ENCODE peak calls at places on chromosomes 6 and 20, in eight cellular contexts. A, H, Q, M, N, J, I and Y are unnamed samples. For H3K9me3, the result is how much of the 10 kb centered on the place peaks cover.

GRCh38 chr6:99603421-99604160 is 3.0 kb upstream of the PRDM13 start:
- DNase-seq in N (peak), A (no peak), J (no peak), M (no peak), Q (peak), H (peak), I (no peak), Y (no peak)

GRCh38 chr6:99761701-99762100 is 155.1 kb downstream of the PRDM13 start:
- DNase-seq in I (no peak), J (no peak), N (no peak), Q (no peak), M (peak), A (no peak), H (no peak), Y (no peak)

GRCh38 chr20:62797671-62798532 is 1.6 kb downstream of the MRGBP start:
- DNase-seq in A (no peak), J (no peak), I (no peak), M (no peak), N (no peak), H (peak), Q (no peak), Y (no peak)

GRCh38 chr6:163620670-163621330 is 206.3 kb downstream of the QKI start:
- DNase-seq in N (no peak), J (no peak), A (no peak), I (no peak), M (no peak), Q (no peak), H (no peak), Y (no peak)

GRCh38 chr6:36371231-36371630 is 16.2 kb downstream of the ETV7 start:
- DNase-seq in H (no peak), A (no peak), M (no peak), J (no peak), I (no peak), Q (no peak), N (no peak), Y (no peak)

GRCh38 chr6:36368921-36369880 is 18.3 kb downstream of the ETV7 start:
- DNase-seq in N (peak), A (no peak), M (no peak), Q (peak), H (no peak), I (no peak), J (no peak), Y (no peak)

GRCh38 chr6:152863618-152864326 is 113.2 kb downstream of the VIP start:
- DNase-seq in I (no peak), H (no peak), N (peak), Q (no peak), M (peak), A (no peak), J (peak), Y (peak)

GRCh38 chr6:132830236-132830799 is 15.9 kb downstream of the RPS12 start:
- DNase-seq in J (no peak), I (no peak), Q (no peak), M (peak), A (no peak), N (peak), H (no peak), Y (no peak)

GRCh38 chr6:108556864-108557493 is 3.7 kb upstream of the FOXO3 start:
- DNase-seq in M (peak), Q (no peak), A (no peak), N (no peak), J (no peak), H (no peak), I (no peak), Y (no peak)

GRCh38 chr6:37456816-37457560 is 24.0 kb downstream of the CMTR1 start:
- DNase-seq in H (no peak), J (no peak), A (no peak), I (no peak), Q (no peak), M (peak), N (no peak), Y (no peak)

GRCh38 chr6:63529498-63529897 is 42.8 kb upstream of the LOC128125822 start:
- DNase-seq in N (no peak), H (no peak), Q (no peak), I (no peak), A (no peak), J (no peak), M (peak), Y (no peak)

GRCh38 chr6:15287670-15288069 is 41.8 kb downstream of the JARID2 start:
- DNase-seq in A (no peak), J (no peak), I (no peak), Q (no peak), N (no peak), H (no peak), M (no peak), Y (no peak)

GRCh38 chr6:82608365-82608764 is 244.7 kb downstream of the TPBG start:
- DNase-seq in A (no peak), H (no peak), N (peak), I (no peak), Q (no peak), J (no peak), M (no peak), Y (no peak)

GRCh38 chr6:912871-913663 is 220.1 kb upstream of the EXOC2 start:
- DNase-seq in N (no peak), H (no peak), Q (no peak), J (peak), M (peak), A (no peak), I (no peak), Y (no peak)

GRCh38 chr20:13492001-13492480 is 146.7 kb downstream of the TASP1 start:
- DNase-seq in A (no peak), Q (no peak), M (peak), J (peak), I (no peak), N (peak), H (no peak), Y (no peak)

GRCh38 chr6:39755231-39755630 is 30.0 kb upstream of the KIF6 start:
- DNase-seq in I (no peak), M (no peak), N (no peak), H (no peak), A (no peak), J (no peak), Q (no peak), Y (no peak)

GRCh38 chr6:161009991-161010390 is 18.4 kb downstream of the MAP3K4 start:
- DNase-seq in N (no peak), A (no peak), M (no peak), H (no peak), Q (no peak), I (no peak), J (no peak), Y (no peak)

GRCh38 chr6:89359561-89359960 is 7.0 kb upstream of the UBE2J1 start:
- DNase-seq in A (no peak), I (no peak), N (no peak), H (no peak), Q (no peak), M (no peak), J (no peak), Y (no peak)

GRCh38 chr6:129646140-129646569 is 63.8 kb downstream of the ARHGAP18 start:
- DNase-seq in H (no peak), A (no peak), M (no peak), N (no peak), Q (no peak), I (no peak), J (no peak), Y (no peak)

GRCh38 chr6:6397842-6398241 is 77.4 kb upstream of the F13A1 start:
- DNase-seq in A (no peak), H (no peak), N (no peak), J (no peak), M (no peak), I (no peak), Q (no peak), Y (no peak)

GRCh38 chr6:89299451-89299850 is 15.6 kb downstream of the GABRR2 start:
- DNase-seq in Q (no peak), A (no peak), N (peak), M (peak), J (no peak), I (no peak), H (no peak), Y (no peak)

GRCh38 chr6:41640436-41640835 is 2.2 kb downstream of the MDFI start:
- DNase-seq in M (no peak), N (peak), H (no peak), I (no peak), A (no peak), J (no peak), Q (no peak), Y (no peak)

GRCh38 chr6:5249451-5250122 is 11.2 kb downstream of the LYRM4 start:
- DNase-seq in A (no peak), M (peak), H (no peak), Q (no peak), I (no peak), N (no peak), J (no peak), Y (no peak)

GRCh38 chr6:119148102-119148824 is 69.8 kb upstream of the FAM184A start:
- DNase-seq in M (peak), Q (no peak), H (no peak), J (peak), N (peak), I (no peak), A (no peak), Y (no peak)

GRCh38 chr6:94349227-94349626 is 929.9 kb upstream of the EPHA7 start:
- DNase-seq in N (no peak), H (no peak), Q (no peak), I (no peak), A (no peak), J (no peak), M (peak), Y (no peak)

GRCh38 chr20:17465236-17465635 is 65.9 kb downstream of the BFSP1 start:
- DNase-seq in N (no peak), H (no peak), I (no peak), A (no peak), Q (no peak), M (no peak), J (no peak), Y (no peak)

GRCh38 chr6:93624408-93624807 is 205.0 kb upstream of the EPHA7 start:
- DNase-seq in Q (no peak), N (peak), J (no peak), A (no peak), I (no peak), M (no peak), H (no peak), Y (no peak)

GRCh38 chr6:79650943-79651342 is 19.8 kb downstream of the SH3BGRL2 start:
- DNase-seq in Q (no peak), H (no peak), A (no peak), M (no peak), I (no peak), J (no peak), N (no peak), Y (no peak)

GRCh38 chr6:36642913-36643817 is 35.3 kb upstream of the CDKN1A start:
- DNase-seq in M (peak), Q (peak), A (no peak), H (peak), N (no peak), J (peak), I (no peak), Y (no peak)

GRCh38 chr6:52360028-52360427 is 1.9 kb upstream of the PAQR8 start:
- DNase-seq in N (no peak), I (no peak), J (no peak), H (no peak), M (no peak), Q (no peak), A (no peak), Y (no peak)

GRCh38 chr6:154579046-154579823 is 68.8 kb upstream of the CNKSR3 start:
- DNase-seq in H (no peak), J (no peak), Q (no peak), A (no peak), M (peak), I (no peak), N (no peak), Y (no peak)

GRCh38 chr6:57224769-57225515 is 2.8 kb upstream of the RAB23 start:
- DNase-seq in H (no peak), A (no peak), M (peak), N (no peak), Q (no peak), I (no peak), J (no peak), Y (no peak)

GRCh38 chr6:97958143-97958542 is 675.1 kb upstream of the MMS22L start:
- DNase-seq in J (no peak), I (no peak), N (no peak), A (peak), Q (peak), H (no peak), M (peak), Y (no peak)

GRCh38 chr6:122838060-122838780 is 49.2 kb downstream of the SMPDL3A start:
- DNase-seq in A (no peak), M (peak), J (no peak), Q (no peak), H (no peak), N (peak), I (no peak), Y (no peak)

GRCh38 chr6:168411130-168411529 is 29.9 kb upstream of the SMOC2 start:
- DNase-seq in H (no peak), Q (no peak), N (no peak), I (no peak), A (no peak), J (no peak), M (no peak), Y (no peak)
- H3K9me3 ChIP-seq in H (under half), Q (under half), N (under half), I (under half), A (under half), J (under half), M (under half), Y (under half)

DNA sequence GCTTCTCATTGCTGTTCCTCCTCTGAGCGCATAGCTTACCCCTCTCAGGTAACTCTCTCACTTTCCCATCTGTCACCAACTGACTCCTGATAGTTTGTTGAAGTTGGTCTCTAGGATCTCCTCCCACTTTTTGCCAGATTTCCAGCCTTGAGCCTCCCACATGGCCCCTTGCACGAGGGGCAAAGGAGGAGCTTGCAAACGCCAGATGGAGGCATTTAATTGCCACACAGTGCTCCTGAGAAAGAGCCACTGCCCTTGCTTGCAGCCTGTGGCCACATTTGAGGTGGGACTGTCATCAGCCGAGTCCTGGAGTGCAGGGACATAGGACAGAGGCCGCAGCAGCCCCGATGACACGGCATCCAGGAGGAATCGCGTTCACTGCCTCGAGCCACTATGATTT is 348.7 kb downstream of the SMOC2 start:
- DNase-seq in I (no peak), M (no peak), A (no peak), N (no peak), J (no peak), H (no peak), Q (no peak), Y (no peak)
- H3K9me3 ChIP-seq in I (under half), M (under half), A (under half), N (under half), J (under half), H (under half), Q (under half), Y (under half)

GRCh38 chr20:41601742-41602141 is 16.4 kb downstream of the CHD6 start:
- DNase-seq in I (no peak), M (no peak), N (no peak), H (no peak), J (no peak), Q (no peak), A (no peak), Y (no peak)

GRCh38 chr20:41599699-41600104 is 18.5 kb downstream of the CHD6 start:
- DNase-seq in I (no peak), J (no peak), N (no peak), H (no peak), M (no peak), Q (no peak), A (no peak), Y (no peak)

GRCh38 chr20:41594514-41595322 is 23.5 kb downstream of the CHD6 start:
- DNase-seq in Q (no peak), I (no peak), H (no peak), A (no peak), M (no peak), N (no peak), J (no peak), Y (no peak)

GRCh38 chr20:41600926-41601631 is 17.1 kb downstream of the CHD6 start:
- DNase-seq in H (no peak), J (no peak), Q (no peak), M (no peak), N (no peak), I (no peak), A (no peak), Y (no peak)

DNA sequence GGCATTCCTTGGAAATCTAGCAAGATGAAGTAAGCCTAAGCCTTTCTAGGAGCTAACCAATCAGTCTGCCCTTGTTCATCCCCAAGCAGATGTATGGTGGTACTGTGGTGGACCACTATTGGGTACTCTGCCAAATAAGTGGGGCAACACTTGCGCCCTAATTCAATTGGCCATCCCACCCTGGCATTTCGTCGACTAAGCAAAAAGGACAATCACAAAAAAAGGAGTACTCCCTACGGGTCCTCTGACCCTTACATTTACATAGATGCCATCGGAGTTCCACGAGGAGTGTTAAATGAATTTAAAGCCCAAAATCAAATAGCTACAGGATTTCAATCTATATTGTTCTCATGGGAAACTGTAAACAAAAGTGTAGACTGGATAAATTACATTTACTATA is 19.5 kb downstream of the CHD6 start:
- DNase-seq in A (no peak), J (no peak), M (no peak), I (no peak), H (no peak), N (no peak), Q (no peak), Y (no peak)
- H3K9me3 ChIP-seq in A (under half), J (under half), M (under half), I (half or more), H (under half), N (half or more), Q (under half), Y (under half)

DNA sequence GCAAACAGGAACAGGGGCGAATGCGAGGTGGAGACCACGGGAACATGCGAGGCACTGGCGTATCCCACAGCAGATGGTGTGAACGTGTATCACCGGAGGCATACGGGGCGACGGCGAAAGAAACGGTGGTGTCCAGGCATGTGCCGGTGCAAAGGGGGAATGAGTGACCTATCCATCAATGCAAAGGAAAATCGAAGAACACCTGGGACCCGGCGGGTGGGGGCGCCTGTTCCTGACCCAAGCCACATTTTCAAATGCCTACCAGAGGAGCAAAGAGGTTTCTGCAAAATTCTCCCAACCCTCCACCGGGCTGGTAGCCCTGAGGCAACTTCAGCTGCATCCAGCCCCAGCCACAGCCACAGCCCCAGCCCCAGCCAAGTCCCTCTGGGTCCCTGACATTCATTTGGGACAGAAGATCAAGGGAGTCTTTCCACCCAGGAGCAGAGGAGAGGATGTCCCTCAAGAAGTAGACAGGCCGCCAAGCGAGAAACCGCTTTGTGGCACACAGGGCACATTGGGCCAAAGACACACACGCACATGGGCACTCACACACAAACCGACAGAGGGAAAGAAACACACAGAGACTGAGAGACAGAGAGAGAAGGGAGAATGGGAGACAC is 164.0 kb upstream of the ZNF337 start:
- DNase-seq in A (no peak), I (no peak), H (no peak), Q (no peak), M (no peak), N (no peak), J (no peak), Y (no peak)
- H3K9me3 ChIP-seq in A (under half), I (under half), H (under half), Q (under half), M (under half), N (under half), J (under half), Y (under half)